ENCODE peak calls at places on chromosomes 13 and 19, in ten cellular contexts. T is neural progenitor cell, Y is body of pancreas, S is A549, E is right lobe of liver, G is uterus, Z is spleen, L is stomach, R is transverse colon, A is endodermal cell. J is an unnamed sample.
A peak's percentile ranks its signal among the peaks of the same experiment; 100 is the strongest.

GRCh38 chr13:113364371-113364932 is 522 bp upstream of the GRTP1 start:
- DNase-seq in Y (no peak), S (peak; percentile 17), G (peak; percentile 59), L (no peak), R (peak; percentile 17), E (no peak), A (peak; percentile 68), Z (no peak), T (no peak), J (no peak)

GRCh38 chr19:50486823-50487515 is 10.3 kb upstream of the GARIN5A start:
- DNase-seq in S (no peak), L (no peak), G (no peak), A (peak; percentile 97), T (peak; percentile 68), Y (peak; percentile 40), R (no peak), E (no peak), Z (peak; percentile 70), J (no peak)

GRCh38 chr19:347946-348861 is 3.6 kb upstream of the MIER2 start:
- DNase-seq in T (peak; percentile 31), A (peak; percentile 73), Z (peak; percentile 29), G (no peak), R (no peak), S (no peak), L (no peak), E (peak; percentile 31), Y (no peak), J (no peak)

GRCh38 chr13:31945202-31945978 is 86.2 kb upstream of the FRY start:
- DNase-seq in T (peak; percentile 41), L (peak; percentile 67), Y (peak; percentile 89), S (no peak), Z (no peak), E (peak; percentile 55), A (peak; percentile 74), R (peak; percentile 27), G (peak; percentile 30), J (no peak)

GRCh38 chr19:55673465-55673864 is 1.6 kb upstream of the EPN1 start:
- DNase-seq in T (peak; percentile 28), L (no peak), R (no peak), S (no peak), A (no peak), G (no peak), Z (no peak), Y (no peak), E (no peak), J (no peak)

GRCh38 chr13:113803409-113804016 is 44.5 kb downstream of the TMEM255B start:
- DNase-seq in T (no peak), L (no peak), Z (peak; percentile 59), G (no peak), S (no peak), E (no peak), Y (no peak), A (no peak), R (no peak), J (no peak)

GRCh38 chr19:49624967-49625910 is 14.7 kb downstream of the RRAS start:
- DNase-seq in E (no peak), G (no peak), A (no peak), Z (no peak), R (no peak), Y (no peak), L (no peak), S (no peak), T (no peak), J (no peak)

GRCh38 chr13:95296326-95296939 is 4.8 kb downstream of the ABCC4 start:
- DNase-seq in A (peak; percentile 91), G (no peak), Y (peak; percentile 79), L (peak; percentile 72), S (peak; percentile 49), T (peak; percentile 65), Z (no peak), E (peak; percentile 84), R (peak; percentile 66), J (no peak)

GRCh38 chr13:101751488-101751887 is 299.0 kb downstream of the ITGBL1 start:
- DNase-seq in L (no peak), Y (no peak), Z (no peak), T (no peak), E (no peak), A (no peak), S (no peak), G (no peak), R (no peak), J (no peak)

GRCh38 chr13:98216135-98216565 is 39.1 kb upstream of the RNF113B start:
- DNase-seq in A (no peak), Z (no peak), S (peak; percentile 13), L (peak; percentile 67), T (no peak), E (no peak), R (no peak), Y (peak; percentile 71), G (no peak), J (no peak)

GRCh38 chr13:110575322-110576069 is 14.0 kb upstream of the RAB20 start:
- DNase-seq in Z (peak; percentile 83), E (no peak), R (no peak), Y (peak; percentile 41), S (no peak), G (no peak), L (peak; percentile 49), T (peak; percentile 18), A (peak; percentile 89), J (no peak)

GRCh38 chr13:36981156-36981743 is 17.9 kb downstream of the ALG5 start:
- DNase-seq in L (no peak), A (no peak), S (no peak), Y (no peak), R (no peak), E (no peak), Z (no peak), G (no peak), T (peak; percentile 46), J (no peak)

GRCh38 chr19:45161715-45162463 is 1.1 kb upstream of the NKPD1 start:
- DNase-seq in S (no peak), E (peak; percentile 48), L (peak; percentile 56), Y (peak; percentile 49), R (no peak), T (peak; percentile 84), G (no peak), Z (no peak), A (peak; percentile 92), J (no peak)

GRCh38 chr13:74290324-74290773 is 156.1 kb upstream of the KLF12 start:
- DNase-seq in T (peak; percentile 52), Y (peak; percentile 39), S (no peak), R (peak; percentile 9), Z (no peak), L (no peak), A (peak; percentile 73), G (peak; percentile 16), E (peak; percentile 44), J (no peak)

GRCh38 chr13:74289861-74290260 is 155.7 kb upstream of the KLF12 start:
- DNase-seq in L (no peak), E (no peak), Z (no peak), S (no peak), R (no peak), A (no peak), T (no peak), Y (no peak), G (no peak), J (no peak)

GRCh38 chr13:74287672-74288169 is 153.5 kb upstream of the KLF12 start:
- DNase-seq in R (peak; percentile 85), G (peak; percentile 59), T (peak; percentile 94), Z (peak; percentile 89), A (peak; percentile 78), Y (peak; percentile 91), L (peak; percentile 90), S (no peak), E (peak; percentile 98), J (peak; percentile 25)

GRCh38 chr13:74289130-74289529 is 154.9 kb upstream of the KLF12 start:
- DNase-seq in E (no peak), T (no peak), Z (no peak), Y (no peak), G (no peak), A (no peak), L (no peak), S (no peak), R (no peak), J (no peak)

GRCh38 chr13:74288361-74288911 is 154.2 kb upstream of the KLF12 start:
- DNase-seq in R (peak; percentile 49), E (peak; percentile 65), T (peak; percentile 13), Z (peak; percentile 79), L (peak; percentile 33), S (no peak), A (peak; percentile 59), Y (peak; percentile 30), G (no peak), J (no peak)
- TF ChIP-seq CTCF in R (no peak), E (no peak), T (no peak), Z (no peak), L (no peak), S (no peak), A (no peak), Y (no peak), G (no peak), J (no peak)

GRCh38 chr19:18090545-18091216 is 3.9 kb upstream of the IL12RB1 start:
- DNase-seq in Y (no peak), G (no peak), S (no peak), L (no peak), E (no peak), R (no peak), A (no peak), T (no peak), Z (peak; percentile 83), J (no peak)
- H3K27ac ChIP-seq in Y (no peak overlapping the region), G (no peak overlapping the region), S (no peak overlapping the region), L (peak overlapping the region; percentile 83), E (peak overlapping the region; percentile 55), R (peak overlapping the region; percentile 42), A (no peak overlapping the region), T (no peak overlapping the region), Z (peak overlapping the region; percentile 92), J (no peak overlapping the region)

GRCh38 chr19:2184422-2185012 is 20.8 kb downstream of the DOT1L start:
- DNase-seq in A (no peak), R (no peak), E (no peak), L (no peak), S (no peak), G (no peak), T (no peak), Z (no peak), Y (no peak), J (no peak)
- H3K4me1 ChIP-seq in A (no peaks in the 10 kb centered on the region), R (peaks cover 32% of the 10 kb centered on the region), E (no peaks in the 10 kb centered on the region), L (peaks cover 19% of the 10 kb centered on the region), S (no peaks in the 10 kb centered on the region), G (peaks cover 13% of the 10 kb centered on the region), T (no peaks in the 10 kb centered on the region), Z (peaks cover 75% of the 10 kb centered on the region), Y (peaks cover 10% of the 10 kb centered on the region), J (peaks cover 81% of the 10 kb centered on the region)

DNA sequence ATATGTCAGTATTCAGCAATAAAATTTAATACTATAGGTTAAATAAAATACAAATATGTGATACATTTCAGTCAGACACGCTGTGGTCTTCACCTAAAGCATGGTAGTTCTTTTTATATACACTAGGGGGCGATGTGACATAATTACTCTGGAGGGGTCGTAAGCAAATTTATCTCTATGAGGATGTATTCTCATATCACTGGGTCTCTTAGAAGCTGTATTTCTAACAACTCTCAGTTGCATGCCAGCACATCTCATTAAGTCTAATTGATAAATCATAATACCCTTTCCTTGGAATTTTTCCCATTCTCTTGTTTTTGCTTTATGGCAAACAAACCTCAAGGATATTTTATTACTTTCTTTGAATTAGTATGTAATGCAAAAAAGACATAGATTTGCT is 3.9 kb upstream of the PCDH17 start:
- DNase-seq in L (no peak), E (no peak), A (no peak), Y (no peak), T (peak; percentile 26), G (no peak), S (no peak), Z (no peak), R (no peak), J (no peak)
- TF ChIP-seq CTCF in L (peak; percentile 70), E (peak; percentile 78), A (peak; percentile 90), Y (peak; percentile 56), T (peak; percentile 85), G (peak; percentile 21), S (peak; percentile 44), Z (peak; percentile 75), R (peak; percentile 34), J (peak; percentile 42)